ENCODE peak calls at places on chromosomes 12 and 14, in nine cellular contexts. B is heart left ventricle; O is left ventricle myocardium inferior; J is spleen; Q is lung; M is fibroblast of lung; E is ascending aorta; D is cardiac muscle cell; I is CD8-positive, alpha-beta memory T cell. F is an unnamed sample.

GRCh38 chr12:93242154-93242958 is 135.4 kb upstream of the NUDT4 start:
- DNase-seq in B (no peak), O (no peak), J (no peak), Q (no peak), M (no peak), E (no peak), D (no peak), I (no peak), F (no peak)

GRCh38 chr14:104294983-104295680 is 156.7 kb downstream of the KIF26A start:
- DNase-seq in B (peak; percentile 18), O (peak; percentile 9), J (no peak), Q (no peak), M (no peak), E (no peak), D (no peak), I (no peak), F (peak; percentile 28)

GRCh38 chr12:45268672-45269406 is 52.9 kb downstream of the ANO6 start:
- DNase-seq in B (peak; percentile 88), O (peak; percentile 80), J (no peak), Q (peak; percentile 77), M (peak; percentile 95), E (peak; percentile 96), D (peak; percentile 94), I (no peak), F (peak; percentile 88)

GRCh38 chr12:108875682-108876361 is 4.1 kb upstream of the DAO start:
- DNase-seq in B (no peak), O (no peak), J (no peak), Q (no peak), M (no peak), E (no peak), D (no peak), I (no peak), F (no peak)

GRCh38 chr14:91985008-91985407 is 37.5 kb upstream of the FBLN5 start:
- DNase-seq in B (no peak), O (no peak), J (no peak), Q (no peak), M (peak; percentile 81), E (no peak), D (peak; percentile 19), I (no peak), F (no peak)

GRCh38 chr14:37170237-37170636 is 2.2 kb downstream of the SLC25A21 start:
- DNase-seq in B (no peak), O (no peak), J (no peak), Q (no peak), M (no peak), E (no peak), D (no peak), I (no peak), F (no peak)

GRCh38 chr12:111209779-111210178 is 159.1 kb downstream of the PHETA1 start:
- DNase-seq in B (no peak), O (no peak), J (no peak), Q (no peak), M (no peak), E (no peak), D (no peak), I (no peak), F (no peak)

GRCh38 chr12:47079365-47079893 is at the start of gene PCED1B:
- DNase-seq in B (peak; percentile 76), O (peak; percentile 78), J (peak; percentile 94), Q (peak; percentile 84), M (peak; percentile 69), E (peak; percentile 86), D (peak; percentile 86), I (peak; percentile 52), F (peak; percentile 92)

GRCh38 chr14:104359969-104360442 is 219.6 kb upstream of the C14orf180 start:
- DNase-seq in B (peak; percentile 10), O (no peak), J (peak; percentile 70), Q (no peak), M (no peak), E (peak; percentile 61), D (no peak), I (no peak), F (no peak)

GRCh38 chr14:99940064-99940463 is 125.2 kb upstream of the EVL start:
- DNase-seq in B (no peak), O (no peak), J (no peak), Q (no peak), M (no peak), E (no peak), D (no peak), I (no peak), F (no peak)

GRCh38 chr12:57657744-57658143 is 24.7 kb upstream of the B4GALNT1 start:
- DNase-seq in B (no peak), O (no peak), J (no peak), Q (peak; percentile 45), M (peak; percentile 5), E (no peak), D (peak; percentile 73), I (no peak), F (no peak)

GRCh38 chr14:100116134-100116533 is 43.3 kb downstream of the DEGS2 start:
- DNase-seq in B (no peak), O (no peak), J (no peak), Q (no peak), M (no peak), E (no peak), D (no peak), I (no peak), F (no peak)

GRCh38 chr12:123054371-123054770 is 73.9 kb downstream of the ARL6IP4 start:
- DNase-seq in B (no peak), O (no peak), J (peak; percentile 10), Q (no peak), M (no peak), E (no peak), D (no peak), I (no peak), F (no peak)

GRCh38 chr14:81669308-81669707 is 135.7 kb upstream of the SEL1L start:
- DNase-seq in B (no peak), O (no peak), J (no peak), Q (no peak), M (no peak), E (no peak), D (no peak), I (no peak), F (no peak)

GRCh38 chr14:98955036-98955740 is 316.8 kb downstream of the BCL11B start:
- DNase-seq in B (no peak), O (no peak), J (no peak), Q (no peak), M (no peak), E (peak; percentile 31), D (no peak), I (no peak), F (no peak)

GRCh38 chr12:29756741-29757390 is 26.9 kb downstream of the TMTC1 start:
- DNase-seq in B (no peak), O (no peak), J (no peak), Q (no peak), M (no peak), E (no peak), D (no peak), I (no peak), F (no peak)

GRCh38 chr14:99252940-99253868 is 18.8 kb downstream of the BCL11B start:
- DNase-seq in B (no peak), O (no peak), J (peak; percentile 63), Q (no peak), M (no peak), E (no peak), D (no peak), I (peak; percentile 75), F (no peak)

GRCh38 chr12:39441963-39442894 is 691 bp downstream of the KIF21A start:
- DNase-seq in B (peak; percentile 32), O (peak; percentile 36), J (no peak), Q (peak; percentile 36), M (peak; percentile 48), E (peak; percentile 72), D (peak; percentile 46), I (peak; percentile 34), F (peak; percentile 81)

DNA sequence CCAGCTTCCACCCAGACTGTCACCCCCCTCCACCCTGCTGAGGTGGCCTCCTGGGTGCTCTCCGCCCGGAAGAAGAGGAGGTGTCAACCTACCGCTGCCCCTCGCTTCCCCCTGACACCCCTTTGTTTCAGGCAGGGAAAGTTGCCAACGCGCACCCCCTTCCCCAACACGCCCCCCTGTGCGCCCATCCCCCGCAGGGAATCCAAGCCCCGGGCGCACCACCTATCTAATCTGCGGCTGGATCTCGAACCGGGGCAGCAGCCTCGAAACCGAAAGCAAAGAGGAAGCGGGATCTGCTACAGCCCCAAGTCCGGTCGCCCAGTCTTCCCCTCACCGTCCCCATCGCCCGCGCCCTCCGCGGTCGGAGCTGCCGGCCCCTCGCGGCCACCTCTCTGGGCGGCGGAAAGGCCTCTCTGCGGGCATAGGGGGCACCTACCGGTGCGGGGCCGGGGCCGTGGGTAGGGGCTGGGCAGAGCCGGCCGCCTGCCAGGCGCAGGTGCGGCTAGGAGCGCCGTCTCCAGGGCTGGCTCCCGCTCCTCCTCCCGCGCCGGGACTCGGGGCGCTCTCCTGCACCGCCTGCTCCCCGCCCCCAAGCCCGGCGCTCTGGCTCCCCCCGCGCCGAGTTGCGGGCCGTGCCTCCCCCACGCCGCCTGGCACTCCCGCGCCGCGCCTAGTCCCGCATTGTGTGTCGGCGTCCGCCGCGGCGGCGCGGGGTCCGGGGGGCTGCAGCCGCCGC is 18.3 kb upstream of the PLEKHH1 start:
- DNase-seq in B (peak; percentile 40), O (peak; percentile 36), J (peak; percentile 89), Q (peak; percentile 41), M (peak; percentile 38), E (peak; percentile 66), D (peak; percentile 32), I (peak; percentile 54), F (peak; percentile 23)
- H3K27ac ChIP-seq in B (no peak overlapping the region), O (peak overlapping the region; percentile 50), J (peak overlapping the region; percentile 83), Q (peak overlapping the region; percentile 11), M (no peak overlapping the region), E (peak overlapping the region; percentile 63), D (no peak overlapping the region), I (peak overlapping the region; percentile 73), F (no peak overlapping the region)

GRCh38 chr14:59331217-59331616 is 134.0 kb downstream of the GPR135 start:
- DNase-seq in B (no peak), O (no peak), J (no peak), Q (no peak), M (no peak), E (no peak), D (no peak), I (no peak), F (no peak)
- H3K4me1 ChIP-seq in B (peaks cover 51% of the 10 kb centered on the region), O (peaks cover 74% of the 10 kb centered on the region), J (peaks cover 23% of the 10 kb centered on the region), Q (peaks cover 30% of the 10 kb centered on the region), M (peaks cover 11% of the 10 kb centered on the region), E (peaks cover 23% of the 10 kb centered on the region), D (peaks cover 38% of the 10 kb centered on the region), I (no peaks in the 10 kb centered on the region), F (peaks cover 6% of the 10 kb centered on the region)

GRCh38 chr12:1691123-1692007 is 495 bp downstream of the ADIPOR2 start:
- DNase-seq in B (peak; percentile 57), O (peak; percentile 41), J (peak; percentile 93), Q (peak; percentile 35), M (peak; percentile 21), E (peak; percentile 70), D (peak; percentile 35), I (peak; percentile 35), F (no peak)
- H3K4me3 ChIP-seq in B (peak overlapping the region; percentile 62), O (peak overlapping the region; percentile 78), J (peak overlapping the region; percentile 52), Q (peak overlapping the region; percentile 98), M (peak overlapping the region; percentile 97), E (peak overlapping the region; percentile 95), D (peak overlapping the region; percentile 69), I (peak overlapping the region; percentile 77), F (peak overlapping the region; percentile 88)

DNA sequence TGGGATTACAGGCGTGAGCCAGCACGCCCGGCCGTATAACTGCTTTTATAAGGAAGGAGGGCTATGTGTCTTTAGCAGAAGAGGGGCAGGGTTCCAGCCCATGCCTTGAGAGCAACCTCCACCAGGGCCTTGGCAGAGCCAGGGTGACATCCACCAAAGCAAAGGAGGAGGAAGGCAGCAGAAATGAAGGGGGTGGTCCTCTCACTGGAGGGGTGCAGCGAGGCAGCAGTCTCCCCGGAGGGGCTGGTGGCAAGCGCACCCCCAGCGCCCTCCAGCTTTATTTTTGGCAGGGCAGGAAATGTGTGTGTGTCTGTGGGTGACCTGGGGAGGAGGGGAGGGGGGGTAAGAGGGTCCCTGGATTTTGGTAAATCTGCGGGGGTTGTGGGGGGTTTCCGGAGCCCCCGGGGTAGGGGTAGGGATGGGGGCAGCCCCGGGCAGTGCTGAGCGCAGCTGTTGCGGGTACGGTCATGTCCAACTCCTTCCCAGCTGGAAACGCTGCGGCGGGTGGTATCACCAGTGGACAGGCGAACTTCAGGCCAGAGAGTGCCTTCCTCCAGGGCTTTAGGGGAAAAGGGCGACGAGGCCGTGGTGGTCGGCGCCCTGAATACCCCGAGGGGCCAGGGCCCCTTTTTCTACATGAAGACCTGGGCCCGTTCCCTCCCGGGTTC is 55.0 kb downstream of the FOS start:
- DNase-seq in B (no peak), O (no peak), J (peak; percentile 82), Q (no peak), M (no peak), E (no peak), D (no peak), I (peak; percentile 16), F (peak; percentile 26)
- H3K27ac ChIP-seq in B (peak overlapping the region; percentile 50), O (peak overlapping the region; percentile 62), J (peak overlapping the region; percentile 91), Q (peak overlapping the region; percentile 82), M (no peak overlapping the region), E (peak overlapping the region; percentile 64), D (no peak overlapping the region), I (peak overlapping the region; percentile 52), F (peak overlapping the region; percentile 11)

F was measured in right cardiac atrium.